ENCODE peak calls at places on chromosomes 2 and 18, in five cellular contexts. One of them, this sample, is unnamed.

GRCh38 chr18:25284861-25285574 is 66.9 kb downstream of the ZNF521 start:
- DNase-seq in OCI-LY7: no peak
- DNase-seq in fibroblast of the aortic adventitia: peak
- DNase-seq in H1: no peak
- DNase-seq in effector memory CD4-positive, alpha-beta T cell: no peak
- DNase-seq in this sample: no peak

GRCh38 chr2:241636983-241637232 is at the start of gene THAP4:
- DNase-seq in OCI-LY7: no peak
- DNase-seq in fibroblast of the aortic adventitia: no peak
- DNase-seq in H1: no peak
- DNase-seq in effector memory CD4-positive, alpha-beta T cell: no peak
- DNase-seq in this sample: no peak

GRCh38 chr2:196925768-196926561 is 542 bp downstream of the PGAP1 start:
- DNase-seq in OCI-LY7: peak
- DNase-seq in fibroblast of the aortic adventitia: peak
- DNase-seq in H1: peak
- DNase-seq in effector memory CD4-positive, alpha-beta T cell: no peak
- DNase-seq in this sample: no peak

GRCh38 chr18:26575865-26576217 is 27.5 kb upstream of the KCTD1 start:
- DNase-seq in OCI-LY7: no peak
- DNase-seq in fibroblast of the aortic adventitia: no peak
- DNase-seq in H1: no peak
- DNase-seq in effector memory CD4-positive, alpha-beta T cell: no peak
- DNase-seq in this sample: no peak

GRCh38 chr2:152647417-152648010 is 69.7 kb downstream of the PRPF40A start:
- DNase-seq in OCI-LY7: no peak
- DNase-seq in fibroblast of the aortic adventitia: peak
- DNase-seq in H1: no peak
- DNase-seq in effector memory CD4-positive, alpha-beta T cell: no peak
- DNase-seq in this sample: no peak

GRCh38 chr18:79379931-79380815 is 15.6 kb upstream of the NFATC1 start:
- DNase-seq in OCI-LY7: no peak
- DNase-seq in fibroblast of the aortic adventitia: no peak
- DNase-seq in H1: no peak
- DNase-seq in effector memory CD4-positive, alpha-beta T cell: no peak
- DNase-seq in this sample: no peak

GRCh38 chr2:181052523-181052891 is 72.1 kb downstream of the UBE2E3 start:
- DNase-seq in OCI-LY7: no peak
- DNase-seq in fibroblast of the aortic adventitia: no peak
- DNase-seq in H1: no peak
- DNase-seq in effector memory CD4-positive, alpha-beta T cell: no peak
- DNase-seq in this sample: no peak

GRCh38 chr2:21772624-21773023 is 648.9 kb downstream of the TDRD15 start:
- DNase-seq in OCI-LY7: no peak
- DNase-seq in fibroblast of the aortic adventitia: no peak
- DNase-seq in H1: no peak
- DNase-seq in effector memory CD4-positive, alpha-beta T cell: no peak
- DNase-seq in this sample: no peak

GRCh38 chr2:120988741-120989555 is 253.3 kb downstream of the GLI2 start:
- DNase-seq in OCI-LY7: no peak
- DNase-seq in fibroblast of the aortic adventitia: no peak
- DNase-seq in H1: no peak
- DNase-seq in effector memory CD4-positive, alpha-beta T cell: no peak
- DNase-seq in this sample: no peak

GRCh38 chr2:215764441-215765048 is 248.8 kb downstream of the MREG start:
- DNase-seq in OCI-LY7: no peak
- DNase-seq in fibroblast of the aortic adventitia: peak
- DNase-seq in H1: no peak
- DNase-seq in effector memory CD4-positive, alpha-beta T cell: no peak
- DNase-seq in this sample: no peak

GRCh38 chr2:112155331-112156151 is 17.4 kb downstream of the FBLN7 start:
- DNase-seq in OCI-LY7: peak
- DNase-seq in fibroblast of the aortic adventitia: no peak
- DNase-seq in H1: no peak
- DNase-seq in effector memory CD4-positive, alpha-beta T cell: peak
- DNase-seq in this sample: no peak

GRCh38 chr2:207155516-207155915 is 10.2 kb downstream of the KLF7 start:
- DNase-seq in OCI-LY7: no peak
- DNase-seq in fibroblast of the aortic adventitia: no peak
- DNase-seq in H1: no peak
- DNase-seq in effector memory CD4-positive, alpha-beta T cell: no peak
- DNase-seq in this sample: no peak

GRCh38 chr2:167275066-167275465 is 386.8 kb downstream of the XIRP2 start:
- DNase-seq in OCI-LY7: no peak
- DNase-seq in fibroblast of the aortic adventitia: no peak
- DNase-seq in H1: no peak
- DNase-seq in effector memory CD4-positive, alpha-beta T cell: no peak
- DNase-seq in this sample: no peak

GRCh38 chr2:128784626-128785306 is 466.1 kb upstream of the HS6ST1 start:
- DNase-seq in OCI-LY7: no peak
- DNase-seq in fibroblast of the aortic adventitia: no peak
- DNase-seq in H1: peak
- DNase-seq in effector memory CD4-positive, alpha-beta T cell: no peak
- DNase-seq in this sample: no peak

GRCh38 chr18:37476611-37477295 is 88.8 kb downstream of the CELF4 start:
- DNase-seq in OCI-LY7: no peak
- DNase-seq in fibroblast of the aortic adventitia: no peak
- DNase-seq in H1: no peak
- DNase-seq in effector memory CD4-positive, alpha-beta T cell: no peak
- DNase-seq in this sample: no peak

GRCh38 chr2:150789376-150789905 is 302.0 kb upstream of the RND3 start:
- DNase-seq in OCI-LY7: no peak
- DNase-seq in fibroblast of the aortic adventitia: peak
- DNase-seq in H1: no peak
- DNase-seq in effector memory CD4-positive, alpha-beta T cell: no peak
- DNase-seq in this sample: no peak

GRCh38 chr2:160252278-160252887 is 52.3 kb upstream of the ITGB6 start:
- DNase-seq in OCI-LY7: peak
- DNase-seq in fibroblast of the aortic adventitia: peak
- DNase-seq in H1: no peak
- DNase-seq in effector memory CD4-positive, alpha-beta T cell: no peak
- DNase-seq in this sample: no peak

GRCh38 chr2:181679544-181679979 is 755 bp downstream of the NEUROD1 start:
- DNase-seq in OCI-LY7: no peak
- DNase-seq in fibroblast of the aortic adventitia: no peak
- DNase-seq in H1: no peak
- DNase-seq in effector memory CD4-positive, alpha-beta T cell: no peak
- DNase-seq in this sample: no peak

GRCh38 chr2:37398990-37399389 is 54.6 kb downstream of the QPCT start:
- DNase-seq in OCI-LY7: no peak
- DNase-seq in fibroblast of the aortic adventitia: no peak
- DNase-seq in H1: no peak
- DNase-seq in effector memory CD4-positive, alpha-beta T cell: no peak
- DNase-seq in this sample: no peak

GRCh38 chr2:120586507-120587283 is 149.0 kb upstream of the GLI2 start:
- DNase-seq in OCI-LY7: no peak
- DNase-seq in fibroblast of the aortic adventitia: no peak
- DNase-seq in H1: peak
- DNase-seq in effector memory CD4-positive, alpha-beta T cell: no peak
- DNase-seq in this sample: no peak

GRCh38 chr18:2905802-2906521 is 59.2 kb downstream of the EMILIN2 start:
- DNase-seq in OCI-LY7: no peak
- DNase-seq in fibroblast of the aortic adventitia: no peak
- DNase-seq in H1: peak
- DNase-seq in effector memory CD4-positive, alpha-beta T cell: peak
- DNase-seq in this sample: no peak

GRCh38 chr2:160432633-160433032 is 61.0 kb downstream of the RBMS1 start:
- DNase-seq in OCI-LY7: no peak
- DNase-seq in fibroblast of the aortic adventitia: peak
- DNase-seq in H1: no peak
- DNase-seq in effector memory CD4-positive, alpha-beta T cell: no peak
- DNase-seq in this sample: no peak

GRCh38 chr2:44218771-44219170 is 50.1 kb downstream of the PPM1B start:
- DNase-seq in OCI-LY7: no peak
- DNase-seq in fibroblast of the aortic adventitia: no peak
- DNase-seq in H1: no peak
- DNase-seq in effector memory CD4-positive, alpha-beta T cell: no peak
- DNase-seq in this sample: no peak

GRCh38 chr2:237485844-237486243 is 1.2 kb upstream of the MLPH start:
- DNase-seq in OCI-LY7: no peak
- DNase-seq in fibroblast of the aortic adventitia: no peak
- DNase-seq in H1: no peak
- DNase-seq in effector memory CD4-positive, alpha-beta T cell: no peak
- DNase-seq in this sample: no peak

GRCh38 chr2:237485304-237485703 is 1.7 kb upstream of the MLPH start:
- DNase-seq in OCI-LY7: no peak
- DNase-seq in fibroblast of the aortic adventitia: no peak
- DNase-seq in H1: no peak
- DNase-seq in effector memory CD4-positive, alpha-beta T cell: no peak
- DNase-seq in this sample: no peak

GRCh38 chr2:237487496-237487895 is 445 bp downstream of the MLPH start:
- DNase-seq in OCI-LY7: no peak
- DNase-seq in fibroblast of the aortic adventitia: no peak
- DNase-seq in H1: no peak
- DNase-seq in effector memory CD4-positive, alpha-beta T cell: no peak
- DNase-seq in this sample: no peak

GRCh38 chr2:237486819-237487448 is at the start of gene MLPH:
- DNase-seq in OCI-LY7: no peak
- DNase-seq in fibroblast of the aortic adventitia: no peak
- DNase-seq in H1: peak
- DNase-seq in effector memory CD4-positive, alpha-beta T cell: no peak
- DNase-seq in this sample: no peak

DNA sequence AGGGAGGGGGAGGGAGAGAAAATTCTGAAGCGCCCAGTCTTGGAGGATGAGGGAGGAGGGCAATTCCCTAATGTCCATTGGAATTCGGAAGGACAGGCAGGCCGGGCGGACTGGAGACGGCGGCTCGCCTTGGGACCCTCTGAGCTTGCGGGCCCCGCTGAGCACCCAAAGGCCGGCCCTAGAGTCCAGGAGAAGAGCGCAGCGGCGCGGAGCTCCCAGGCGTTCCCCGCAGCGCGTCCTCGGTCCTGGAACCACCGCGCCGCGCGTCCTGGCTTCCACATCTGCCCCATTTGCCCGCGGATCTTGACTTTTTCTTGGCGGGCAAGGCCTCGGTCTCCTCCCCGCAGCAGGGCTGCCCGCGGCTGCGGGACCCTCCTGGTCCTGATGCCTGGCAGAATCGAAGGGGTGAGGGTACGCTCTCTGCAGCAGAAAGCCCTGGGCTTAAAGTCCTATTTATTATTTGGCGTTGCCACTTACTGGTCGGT is 675 bp upstream of the MLPH start:
- DNase-seq in OCI-LY7: no peak
- DNase-seq in fibroblast of the aortic adventitia: no peak
- DNase-seq in H1: peak
- DNase-seq in effector memory CD4-positive, alpha-beta T cell: no peak
- DNase-seq in this sample: no peak
- H3K4me3 ChIP-seq in OCI-LY7: no peak
- H3K4me3 ChIP-seq in fibroblast of the aortic adventitia: peak
- H3K4me3 ChIP-seq in H1: peak
- H3K4me3 ChIP-seq in effector memory CD4-positive, alpha-beta T cell: no peak
- H3K4me3 ChIP-seq in this sample: peak

GRCh38 chr2:11368059-11368572 is 23.7 kb upstream of the ROCK2 start:
- DNase-seq in OCI-LY7: no peak
- DNase-seq in fibroblast of the aortic adventitia: peak
- DNase-seq in H1: no peak
- DNase-seq in effector memory CD4-positive, alpha-beta T cell: no peak
- DNase-seq in this sample: no peak
- H3K4me3 ChIP-seq in OCI-LY7: no peak
- H3K4me3 ChIP-seq in fibroblast of the aortic adventitia: peak
- H3K4me3 ChIP-seq in H1: no peak
- H3K4me3 ChIP-seq in effector memory CD4-positive, alpha-beta T cell: no peak
- H3K4me3 ChIP-seq in this sample: no peak

DNA sequence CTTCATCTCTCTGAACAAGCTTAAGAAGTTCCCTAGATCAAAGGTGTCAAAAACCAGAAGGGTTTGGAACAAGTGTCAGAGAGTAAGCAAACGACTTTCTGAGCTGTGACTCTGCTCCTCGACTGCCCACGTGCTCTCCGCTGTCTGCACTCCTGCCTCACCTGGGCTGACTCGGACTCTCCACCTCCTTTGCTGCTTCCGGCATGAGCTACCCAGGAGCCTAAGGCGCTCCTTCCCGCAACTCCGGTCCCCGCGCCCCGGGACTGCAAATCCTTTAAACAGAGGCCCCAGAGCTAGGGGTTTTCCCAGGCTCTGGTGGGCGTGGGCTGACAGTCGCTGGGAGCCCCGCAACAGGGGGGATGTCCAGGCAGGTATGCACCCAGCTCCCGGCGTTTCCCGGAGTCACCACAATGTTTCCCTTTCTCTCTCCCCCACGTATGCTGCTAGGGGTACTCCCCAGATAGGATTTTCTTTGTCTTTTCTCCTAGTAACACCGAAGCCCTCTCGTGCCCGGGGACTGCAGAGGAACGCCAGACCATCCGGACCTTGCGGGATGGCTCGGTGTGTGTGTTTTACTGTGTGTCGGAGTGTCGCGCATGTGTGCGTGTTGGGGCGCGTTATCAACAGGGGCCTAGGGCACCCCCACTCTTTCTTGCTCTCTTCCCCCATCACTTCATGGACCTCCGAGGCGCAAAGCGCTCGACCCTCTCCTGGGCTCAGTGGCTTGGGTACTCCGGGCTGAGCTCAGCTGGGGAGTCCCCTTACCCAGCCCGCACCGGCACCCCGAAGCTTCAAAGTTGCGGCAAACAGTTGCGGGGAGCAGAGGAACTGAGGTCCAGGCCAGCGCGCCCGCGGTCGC is 719 bp upstream of the THSD7B start:
- DNase-seq in OCI-LY7: no peak
- DNase-seq in fibroblast of the aortic adventitia: no peak
- DNase-seq in H1: peak
- DNase-seq in effector memory CD4-positive, alpha-beta T cell: no peak
- DNase-seq in this sample: no peak
- H3K4me3 ChIP-seq in OCI-LY7: no peak
- H3K4me3 ChIP-seq in fibroblast of the aortic adventitia: no peak
- H3K4me3 ChIP-seq in H1: peak
- H3K4me3 ChIP-seq in effector memory CD4-positive, alpha-beta T cell: no peak
- H3K4me3 ChIP-seq in this sample: peak

GRCh38 chr2:105397959-105398521 is 811 bp downstream of the FHL2 start:
- DNase-seq in OCI-LY7: no peak
- DNase-seq in fibroblast of the aortic adventitia: peak
- DNase-seq in H1: no peak
- DNase-seq in effector memory CD4-positive, alpha-beta T cell: no peak
- DNase-seq in this sample: no peak
- H3K4me3 ChIP-seq in OCI-LY7: no peak
- H3K4me3 ChIP-seq in fibroblast of the aortic adventitia: peak
- H3K4me3 ChIP-seq in H1: peak
- H3K4me3 ChIP-seq in effector memory CD4-positive, alpha-beta T cell: peak
- H3K4me3 ChIP-seq in this sample: peak

GRCh38 chr18:662197-662596 is 4.7 kb downstream of the TYMS start:
- DNase-seq in OCI-LY7: no peak
- DNase-seq in fibroblast of the aortic adventitia: no peak
- DNase-seq in H1: no peak
- DNase-seq in effector memory CD4-positive, alpha-beta T cell: no peak
- DNase-seq in this sample: no peak
- H3K4me3 ChIP-seq in OCI-LY7: no peak
- H3K4me3 ChIP-seq in fibroblast of the aortic adventitia: no peak
- H3K4me3 ChIP-seq in H1: no peak
- H3K4me3 ChIP-seq in effector memory CD4-positive, alpha-beta T cell: no peak
- H3K4me3 ChIP-seq in this sample: no peak

DNA sequence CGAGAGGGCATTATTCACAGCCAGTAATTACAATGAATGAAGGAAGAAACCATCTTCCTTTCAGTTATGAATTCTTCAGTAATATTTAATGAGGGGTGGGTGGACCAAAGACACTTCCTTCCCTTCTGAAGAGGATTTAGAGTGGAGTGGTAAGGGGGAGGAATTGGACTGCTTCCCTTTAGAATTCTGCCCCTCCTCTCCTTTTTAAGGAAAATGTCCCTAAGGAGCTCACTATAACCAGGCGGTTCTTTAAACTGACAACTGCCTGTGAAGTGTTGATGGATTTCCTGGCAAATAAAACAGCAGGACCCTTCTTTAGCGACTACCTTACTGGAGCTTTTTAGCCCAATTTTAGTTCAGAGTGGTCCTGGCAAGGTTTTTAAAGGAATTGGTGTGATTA is 86.4 kb downstream of the LIMS1 start:
- DNase-seq in OCI-LY7: no peak
- DNase-seq in fibroblast of the aortic adventitia: no peak
- DNase-seq in H1: no peak
- DNase-seq in effector memory CD4-positive, alpha-beta T cell: no peak
- DNase-seq in this sample: no peak
- H3K4me3 ChIP-seq in OCI-LY7: peak
- H3K4me3 ChIP-seq in fibroblast of the aortic adventitia: no peak
- H3K4me3 ChIP-seq in H1: no peak
- H3K4me3 ChIP-seq in effector memory CD4-positive, alpha-beta T cell: peak
- H3K4me3 ChIP-seq in this sample: no peak

This sample was measured in iPS DF 6.9.